ENCODE peak calls at places on chromosomes 1 and 21, in seven cellular contexts. One of them, this sample, is unnamed.

GRCh38 chr1:46472503-46473181 is 17.0 kb upstream of the DMBX1 start:
- DNase-seq in nephron progenitor cell: no peak
- DNase-seq in HFF-Myc: no peak
- DNase-seq in tibial nerve: no peak
- DNase-seq in MM.1S: no peak
- DNase-seq in astrocyte of the spinal cord: no peak
- DNase-seq in foreskin keratinocyte: no peak
- DNase-seq in this sample: no peak

GRCh38 chr1:18640228-18641004 is 9.8 kb downstream of the PAX7 start:
- DNase-seq in nephron progenitor cell: no peak
- DNase-seq in HFF-Myc: no peak
- DNase-seq in tibial nerve: no peak
- DNase-seq in MM.1S: no peak
- DNase-seq in astrocyte of the spinal cord: no peak
- DNase-seq in foreskin keratinocyte: no peak
- DNase-seq in this sample: no peak

GRCh38 chr1:109717729-109718128 is 5.7 kb downstream of the GSTM5 start:
- DNase-seq in nephron progenitor cell: no peak
- DNase-seq in HFF-Myc: no peak
- DNase-seq in tibial nerve: no peak
- DNase-seq in MM.1S: no peak
- DNase-seq in astrocyte of the spinal cord: no peak
- DNase-seq in foreskin keratinocyte: peak
- DNase-seq in this sample: no peak

GRCh38 chr1:63920154-63921117 is 146.6 kb downstream of the ROR1 start:
- DNase-seq in nephron progenitor cell: no peak
- DNase-seq in HFF-Myc: peak
- DNase-seq in tibial nerve: no peak
- DNase-seq in MM.1S: peak
- DNase-seq in astrocyte of the spinal cord: peak
- DNase-seq in foreskin keratinocyte: peak
- DNase-seq in this sample: no peak

GRCh38 chr1:109777980-109778625 is 14.4 kb upstream of the EPS8L3 start:
- DNase-seq in nephron progenitor cell: no peak
- DNase-seq in HFF-Myc: no peak
- DNase-seq in tibial nerve: no peak
- DNase-seq in MM.1S: no peak
- DNase-seq in astrocyte of the spinal cord: no peak
- DNase-seq in foreskin keratinocyte: no peak
- DNase-seq in this sample: peak

GRCh38 chr1:12112711-12113161 is 49.6 kb downstream of the TNFRSF8 start:
- DNase-seq in nephron progenitor cell: no peak
- DNase-seq in HFF-Myc: no peak
- DNase-seq in tibial nerve: no peak
- DNase-seq in MM.1S: no peak
- DNase-seq in astrocyte of the spinal cord: peak
- DNase-seq in foreskin keratinocyte: no peak
- DNase-seq in this sample: no peak

GRCh38 chr1:154304664-154305337 is 16.1 kb upstream of the AQP10 start:
- DNase-seq in nephron progenitor cell: no peak
- DNase-seq in HFF-Myc: no peak
- DNase-seq in tibial nerve: no peak
- DNase-seq in MM.1S: no peak
- DNase-seq in astrocyte of the spinal cord: no peak
- DNase-seq in foreskin keratinocyte: no peak
- DNase-seq in this sample: peak

GRCh38 chr1:27557596-27558340 is 46.2 kb downstream of the AHDC1 start:
- DNase-seq in nephron progenitor cell: no peak
- DNase-seq in HFF-Myc: no peak
- DNase-seq in tibial nerve: no peak
- DNase-seq in MM.1S: no peak
- DNase-seq in astrocyte of the spinal cord: no peak
- DNase-seq in foreskin keratinocyte: peak
- DNase-seq in this sample: peak

GRCh38 chr1:193568451-193568985 is 382.1 kb upstream of the B3GALT2 start:
- DNase-seq in nephron progenitor cell: no peak
- DNase-seq in HFF-Myc: no peak
- DNase-seq in tibial nerve: no peak
- DNase-seq in MM.1S: no peak
- DNase-seq in astrocyte of the spinal cord: no peak
- DNase-seq in foreskin keratinocyte: no peak
- DNase-seq in this sample: no peak

GRCh38 chr1:174938306-174939000 is 61.3 kb upstream of the CACYBP start:
- DNase-seq in nephron progenitor cell: no peak
- DNase-seq in HFF-Myc: no peak
- DNase-seq in tibial nerve: no peak
- DNase-seq in MM.1S: no peak
- DNase-seq in astrocyte of the spinal cord: no peak
- DNase-seq in foreskin keratinocyte: no peak
- DNase-seq in this sample: no peak

GRCh38 chr1:58857673-58858343 is 74.0 kb upstream of the JUN start:
- DNase-seq in nephron progenitor cell: no peak
- DNase-seq in HFF-Myc: no peak
- DNase-seq in tibial nerve: no peak
- DNase-seq in MM.1S: peak
- DNase-seq in astrocyte of the spinal cord: no peak
- DNase-seq in foreskin keratinocyte: no peak
- DNase-seq in this sample: no peak

GRCh38 chr1:223819730-223820514 is 25.8 kb downstream of the TP53BP2 start:
- DNase-seq in nephron progenitor cell: no peak
- DNase-seq in HFF-Myc: no peak
- DNase-seq in tibial nerve: no peak
- DNase-seq in MM.1S: no peak
- DNase-seq in astrocyte of the spinal cord: peak
- DNase-seq in foreskin keratinocyte: no peak
- DNase-seq in this sample: no peak

GRCh38 chr1:36248250-36248894 is 24.1 kb downstream of the THRAP3 start:
- DNase-seq in nephron progenitor cell: no peak
- DNase-seq in HFF-Myc: peak
- DNase-seq in tibial nerve: peak
- DNase-seq in MM.1S: no peak
- DNase-seq in astrocyte of the spinal cord: peak
- DNase-seq in foreskin keratinocyte: peak
- DNase-seq in this sample: no peak

GRCh38 chr21:26169061-26169610 is 1.4 kb downstream of the APP start:
- DNase-seq in nephron progenitor cell: peak
- DNase-seq in HFF-Myc: no peak
- DNase-seq in tibial nerve: peak
- DNase-seq in MM.1S: peak
- DNase-seq in astrocyte of the spinal cord: peak
- DNase-seq in foreskin keratinocyte: peak
- DNase-seq in this sample: no peak
- TF ChIP-seq CTCF in nephron progenitor cell: peak
- TF ChIP-seq CTCF in HFF-Myc: peak
- TF ChIP-seq CTCF in tibial nerve: peak
- TF ChIP-seq CTCF in MM.1S: peak
- TF ChIP-seq CTCF in astrocyte of the spinal cord: peak
- TF ChIP-seq CTCF in foreskin keratinocyte: peak
- TF ChIP-seq CTCF in this sample: peak

DNA sequence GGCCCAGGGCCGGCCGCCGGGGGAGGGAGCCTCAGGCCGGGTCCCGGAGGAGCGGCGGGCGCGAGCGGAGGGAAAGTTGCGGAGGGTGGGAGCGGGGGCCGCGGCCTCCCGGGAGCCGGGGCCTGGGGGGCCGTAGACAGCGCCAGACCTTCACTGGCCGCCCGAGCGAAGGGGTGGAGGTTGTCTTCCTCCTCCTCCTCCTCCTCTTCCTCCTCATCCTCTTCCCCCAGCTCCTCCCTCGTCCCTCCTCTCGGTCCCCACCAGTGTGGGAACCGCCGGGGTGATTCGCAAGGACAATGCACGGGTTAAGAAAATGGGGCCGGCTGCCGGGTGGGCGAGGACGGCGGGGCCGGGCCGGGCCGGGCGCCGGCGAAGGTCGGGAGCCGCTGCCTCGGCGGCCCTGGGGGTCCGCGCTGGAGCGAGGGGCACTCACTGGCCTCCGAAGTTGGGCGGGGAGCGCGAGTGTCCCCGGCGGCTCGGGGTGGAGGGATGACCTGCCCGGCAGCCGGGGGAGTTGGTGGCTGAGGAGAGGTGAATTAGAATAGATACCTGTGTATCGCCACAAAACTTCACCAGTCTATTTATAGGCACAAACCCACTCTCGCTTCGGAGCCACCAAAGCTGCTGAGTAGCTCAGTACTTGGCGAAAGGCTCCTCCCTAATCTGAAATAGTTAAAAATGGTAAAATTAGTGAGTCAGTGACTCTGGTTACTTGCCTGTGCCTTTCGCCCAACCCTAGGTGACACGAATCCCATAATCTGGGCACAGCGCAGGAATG is 1.4 kb downstream of the DYRK1A start:
- DNase-seq in nephron progenitor cell: peak
- DNase-seq in HFF-Myc: no peak
- DNase-seq in tibial nerve: peak
- DNase-seq in MM.1S: peak
- DNase-seq in astrocyte of the spinal cord: peak
- DNase-seq in foreskin keratinocyte: no peak
- DNase-seq in this sample: peak
- TF ChIP-seq CTCF in nephron progenitor cell: no peak
- TF ChIP-seq CTCF in HFF-Myc: no peak
- TF ChIP-seq CTCF in tibial nerve: no peak
- TF ChIP-seq CTCF in MM.1S: no peak
- TF ChIP-seq CTCF in astrocyte of the spinal cord: no peak
- TF ChIP-seq CTCF in foreskin keratinocyte: no peak
- TF ChIP-seq CTCF in this sample: no peak

GRCh38 chr1:41918450-41919043 is at the start of gene HIVEP3:
- DNase-seq in nephron progenitor cell: no peak
- DNase-seq in HFF-Myc: no peak
- DNase-seq in tibial nerve: no peak
- DNase-seq in MM.1S: peak
- DNase-seq in astrocyte of the spinal cord: no peak
- DNase-seq in foreskin keratinocyte: no peak
- DNase-seq in this sample: no peak
- TF ChIP-seq CTCF in nephron progenitor cell: no peak
- TF ChIP-seq CTCF in HFF-Myc: no peak
- TF ChIP-seq CTCF in tibial nerve: no peak
- TF ChIP-seq CTCF in MM.1S: no peak
- TF ChIP-seq CTCF in astrocyte of the spinal cord: peak
- TF ChIP-seq CTCF in foreskin keratinocyte: peak
- TF ChIP-seq CTCF in this sample: peak

GRCh38 chr21:39085843-39086415 is 97.3 kb downstream of the PSMG1 start:
- DNase-seq in nephron progenitor cell: no peak
- DNase-seq in HFF-Myc: no peak
- DNase-seq in tibial nerve: no peak
- DNase-seq in MM.1S: no peak
- DNase-seq in astrocyte of the spinal cord: no peak
- DNase-seq in foreskin keratinocyte: no peak
- DNase-seq in this sample: no peak
- TF ChIP-seq CTCF in nephron progenitor cell: no peak
- TF ChIP-seq CTCF in HFF-Myc: no peak
- TF ChIP-seq CTCF in tibial nerve: no peak
- TF ChIP-seq CTCF in MM.1S: no peak
- TF ChIP-seq CTCF in astrocyte of the spinal cord: no peak
- TF ChIP-seq CTCF in foreskin keratinocyte: no peak
- TF ChIP-seq CTCF in this sample: no peak

DNA sequence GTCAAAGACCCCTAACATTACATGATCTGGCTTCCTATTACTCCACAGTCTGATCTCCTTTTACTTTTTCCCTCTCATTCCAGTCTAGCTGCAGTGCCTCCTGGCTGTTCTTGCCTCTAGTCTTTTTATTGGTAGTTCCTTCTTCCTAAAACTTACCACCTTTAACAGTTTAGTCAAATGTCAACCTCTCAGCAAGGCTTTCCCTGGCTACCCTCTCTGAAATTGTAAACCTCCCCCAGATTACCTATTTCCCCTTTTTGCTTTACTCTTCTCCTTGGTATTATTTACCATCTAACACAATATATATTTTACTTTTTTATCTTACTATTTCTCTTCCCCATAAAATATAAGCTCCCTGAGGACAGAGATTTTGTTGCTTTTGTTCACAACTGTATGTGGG is 129.6 kb downstream of the CLEC20A start:
- DNase-seq in nephron progenitor cell: no peak
- DNase-seq in HFF-Myc: no peak
- DNase-seq in tibial nerve: no peak
- DNase-seq in MM.1S: no peak
- DNase-seq in astrocyte of the spinal cord: no peak
- DNase-seq in foreskin keratinocyte: no peak
- DNase-seq in this sample: no peak
- TF ChIP-seq CTCF in nephron progenitor cell: no peak
- TF ChIP-seq CTCF in HFF-Myc: no peak
- TF ChIP-seq CTCF in tibial nerve: no peak
- TF ChIP-seq CTCF in MM.1S: no peak
- TF ChIP-seq CTCF in astrocyte of the spinal cord: no peak
- TF ChIP-seq CTCF in foreskin keratinocyte: no peak
- TF ChIP-seq CTCF in this sample: no peak

This sample was measured in upper lobe of right lung.